ENCODE peak calls at places on chromosome X, in ten cellular contexts. P is tibial artery, U is AG04449, M is mammary epithelial cell, O is fibroblast of the aortic adventitia, Y is fibroblast of pulmonary artery, L is psoas muscle, S is HFF-Myc, A is suprapubic skin, Z is lower lobe of right lung. F is an unnamed sample.

GRCh38 chrX:119223784-119224183 is 12.3 kb upstream of the PGRMC1 start:
- DNase-seq in P (no peak), U (no peak), M (no peak), O (no peak), Y (no peak), L (no peak), S (no peak), A (no peak), Z (no peak), F (no peak)

GRCh38 chrX:1451676-1452496 is 823 bp downstream of the ASMTL start:
- DNase-seq in P (peak), U (no peak), M (no peak), O (no peak), Y (no peak), L (no peak), S (no peak), A (peak), Z (no peak), F (no peak)

GRCh38 chrX:8832582-8833378 is 31.6 kb upstream of the FAM9A start:
- DNase-seq in P (no peak), U (no peak), M (no peak), O (no peak), Y (no peak), L (no peak), S (no peak), A (no peak), Z (no peak), F (no peak)

GRCh38 chrX:10922158-10922557 is 189.0 kb upstream of the HCCS start:
- DNase-seq in P (no peak), U (peak), M (peak), O (peak), Y (peak), L (no peak), S (peak), A (no peak), Z (no peak), F (peak)

GRCh38 chrX:119194631-119195030 is 41.5 kb upstream of the PGRMC1 start:
- DNase-seq in P (no peak), U (no peak), M (no peak), O (peak), Y (peak), L (no peak), S (no peak), A (no peak), Z (no peak), F (peak)

GRCh38 chrX:2584216-2584615 is 83.4 kb upstream of the DHRSX start:
- DNase-seq in P (no peak), U (no peak), M (no peak), O (no peak), Y (no peak), L (no peak), S (no peak), A (no peak), Z (no peak), F (no peak)

GRCh38 chrX:136228808-136229207 is 22.4 kb downstream of the MAP7D3 start:
- DNase-seq in P (no peak), U (no peak), M (no peak), O (no peak), Y (no peak), L (no peak), S (no peak), A (no peak), Z (no peak), F (no peak)

GRCh38 chrX:66914082-66914481 is 275.2 kb upstream of the EDA2R start:
- DNase-seq in P (peak), U (no peak), M (peak), O (no peak), Y (peak), L (no peak), S (no peak), A (no peak), Z (no peak), F (peak)

GRCh38 chrX:16005899-16006298 is 117.5 kb upstream of the GRPR start:
- DNase-seq in P (no peak), U (no peak), M (no peak), O (peak), Y (no peak), L (no peak), S (no peak), A (no peak), Z (no peak), F (no peak)

GRCh38 chrX:42437211-42437610 is 340.8 kb downstream of the PPP1R2C start:
- DNase-seq in P (no peak), U (no peak), M (no peak), O (no peak), Y (no peak), L (no peak), S (no peak), A (no peak), Z (no peak), F (no peak)

GRCh38 chrX:102712216-102712966 is at the start of gene GPRASP2:
- DNase-seq in P (peak), U (no peak), M (peak), O (peak), Y (no peak), L (peak), S (no peak), A (peak), Z (peak), F (peak)

GRCh38 chrX:84933956-84934556 is 69.6 kb upstream of the APOOL start:
- DNase-seq in P (no peak), U (no peak), M (no peak), O (no peak), Y (no peak), L (no peak), S (no peak), A (no peak), Z (no peak), F (no peak)

GRCh38 chrX:10414872-10415703 is 205.3 kb downstream of the MID1 start:
- DNase-seq in P (no peak), U (no peak), M (no peak), O (peak), Y (peak), L (no peak), S (no peak), A (no peak), Z (no peak), F (peak)

GRCh38 chrX:149568701-149569296 is 18.5 kb downstream of the MAGEA9B start:
- DNase-seq in P (no peak), U (no peak), M (no peak), O (no peak), Y (no peak), L (no peak), S (no peak), A (no peak), Z (no peak), F (no peak)

GRCh38 chrX:2162695-2163094 is 338.1 kb downstream of the DHRSX start:
- DNase-seq in P (no peak), U (no peak), M (no peak), O (no peak), Y (no peak), L (no peak), S (no peak), A (no peak), Z (no peak), F (no peak)

GRCh38 chrX:13024911-13025454 is 19.4 kb downstream of the FAM9C start:
- DNase-seq in P (no peak), U (no peak), M (no peak), O (no peak), Y (no peak), L (no peak), S (no peak), A (no peak), Z (no peak), F (no peak)

GRCh38 chrX:133650262-133650661 is 235.0 kb upstream of the GPC4 start:
- DNase-seq in P (no peak), U (no peak), M (no peak), O (no peak), Y (no peak), L (no peak), S (no peak), A (no peak), Z (no peak), F (no peak)

GRCh38 chrX:3244203-3244743 is 102.2 kb downstream of the MXRA5 start:
- DNase-seq in P (no peak), U (peak), M (peak), O (peak), Y (peak), L (no peak), S (no peak), A (no peak), Z (no peak), F (peak)

GRCh38 chrX:53116101-53116500 is 22.2 kb downstream of the KANTR start:
- DNase-seq in P (no peak), U (no peak), M (no peak), O (peak), Y (peak), L (no peak), S (no peak), A (no peak), Z (no peak), F (peak)

GRCh38 chrX:68693481-68694410 is 46.3 kb downstream of the STARD8 start:
- DNase-seq in P (peak), U (no peak), M (peak), O (peak), Y (peak), L (peak), S (no peak), A (peak), Z (peak), F (peak)

GRCh38 chrX:52425710-52426245 is 57.0 kb downstream of the XAGE2 start:
- DNase-seq in P (no peak), U (no peak), M (no peak), O (peak), Y (peak), L (no peak), S (no peak), A (no peak), Z (no peak), F (peak)

GRCh38 chrX:78643106-78643505 is 16.0 kb downstream of the RTL3 start:
- DNase-seq in P (no peak), U (no peak), M (no peak), O (no peak), Y (peak), L (no peak), S (no peak), A (no peak), Z (no peak), F (peak)

GRCh38 chrX:112223391-112223790 is 140.8 kb upstream of the TRPC5 start:
- DNase-seq in P (no peak), U (no peak), M (no peak), O (no peak), Y (no peak), L (no peak), S (no peak), A (no peak), Z (no peak), F (no peak)

GRCh38 chrX:9878141-9878875 is 88.8 kb upstream of the CLDN34 start:
- DNase-seq in P (no peak), U (no peak), M (no peak), O (no peak), Y (no peak), L (no peak), S (no peak), A (no peak), Z (no peak), F (no peak)

GRCh38 chrX:19731307-19731706 is 156.1 kb downstream of the SH3KBP1 start:
- DNase-seq in P (no peak), U (no peak), M (no peak), O (no peak), Y (no peak), L (no peak), S (no peak), A (no peak), Z (no peak), F (no peak)
- H3K4me3 ChIP-seq in P (no peak), U (no peak), M (no peak), O (no peak), Y (no peak), L (no peak), S (no peak), A (no peak), Z (no peak), F (no peak)

DNA sequence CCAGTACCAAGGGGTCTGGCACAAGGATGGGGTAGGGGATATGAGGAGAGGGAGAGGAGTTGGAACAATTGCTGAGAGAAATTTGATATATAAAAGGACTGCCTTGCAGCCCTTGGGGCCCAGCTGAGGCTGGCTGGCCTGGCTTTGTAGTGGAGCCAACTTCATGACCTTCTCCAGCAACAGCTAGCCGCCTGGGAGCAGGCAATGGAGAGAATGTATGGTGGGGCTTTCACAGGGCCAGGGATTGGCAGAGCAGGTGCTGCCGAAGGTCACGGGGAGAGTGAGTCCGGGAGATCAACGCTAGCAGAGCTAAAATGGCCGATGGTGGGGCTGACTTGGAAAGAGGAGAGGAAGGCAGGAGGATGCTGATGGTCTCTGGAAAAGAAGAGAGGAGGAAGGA is 120.4 kb upstream of the SMIM10 start:
- DNase-seq in P (no peak), U (no peak), M (no peak), O (no peak), Y (no peak), L (no peak), S (no peak), A (no peak), Z (no peak), F (no peak)
- TF ChIP-seq CTCF in P (no peak), U (no peak), M (no peak), O (no peak), Y (no peak), L (no peak), S (no peak), A (no peak), Z (no peak), F (no peak)

GRCh38 chrX:28586291-28586690 is 955 bp upstream of the IL1RAPL1 start:
- DNase-seq in P (no peak), U (no peak), M (no peak), O (peak), Y (peak), L (no peak), S (no peak), A (no peak), Z (no peak), F (peak)
- H3K4me3 ChIP-seq in P (no peak), U (peak), M (no peak), O (peak), Y (peak), L (peak), S (no peak), A (peak), Z (no peak), F (peak)

GRCh38 chrX:24024819-24025740 is 1.9 kb downstream of the KLHL15 start:
- DNase-seq in P (peak), U (peak), M (peak), O (peak), Y (peak), L (peak), S (peak), A (peak), Z (peak), F (peak)
- TF ChIP-seq CTCF in P (no peak), U (peak), M (no peak), O (no peak), Y (no peak), L (peak), S (no peak), A (no peak), Z (peak), F (no peak)